ENCODE peak calls at places on chromosomes 4 and X, in five cellular contexts. One of them, this sample, is unnamed.

GRCh38 chr4:118811008-118811764 is 24.7 kb downstream of the SEC24D start:
- DNase-seq in psoas muscle: no peak
- DNase-seq in coronary artery: no peak
- DNase-seq in cardiac fibroblast: peak
- DNase-seq in IMR-90: peak
- DNase-seq in this sample: no peak

GRCh38 chr4:97917115-97917514 is 226.2 kb downstream of the STPG2 start:
- DNase-seq in cardiac fibroblast: no peak
- DNase-seq in coronary artery: no peak
- DNase-seq in IMR-90: no peak
- DNase-seq in psoas muscle: no peak
- DNase-seq in this sample: no peak

GRCh38 chr4:87081826-87082225 is 138.6 kb downstream of the KLHL8 start:
- DNase-seq in psoas muscle: no peak
- DNase-seq in cardiac fibroblast: peak
- DNase-seq in IMR-90: no peak
- DNase-seq in coronary artery: no peak
- DNase-seq in this sample: no peak

GRCh38 chr4:123731009-123731408 is 334.4 kb downstream of the SPRY1 start:
- DNase-seq in psoas muscle: no peak
- DNase-seq in IMR-90: no peak
- DNase-seq in cardiac fibroblast: no peak
- DNase-seq in coronary artery: no peak
- DNase-seq in this sample: no peak

GRCh38 chr4:88567591-88567990 is 24.7 kb upstream of the HERC3 start:
- DNase-seq in cardiac fibroblast: no peak
- DNase-seq in psoas muscle: no peak
- DNase-seq in IMR-90: no peak
- DNase-seq in coronary artery: no peak
- DNase-seq in this sample: no peak

GRCh38 chrX:13270360-13270759 is 49.5 kb downstream of the ATXN3L start:
- DNase-seq in cardiac fibroblast: peak
- DNase-seq in psoas muscle: no peak
- DNase-seq in coronary artery: no peak
- DNase-seq in IMR-90: no peak
- DNase-seq in this sample: no peak

GRCh38 chr4:20219526-20219925 is 32.2 kb upstream of the SLIT2 start:
- DNase-seq in psoas muscle: no peak
- DNase-seq in cardiac fibroblast: peak
- DNase-seq in IMR-90: no peak
- DNase-seq in coronary artery: no peak
- DNase-seq in this sample: no peak

GRCh38 chr4:140257461-140258305 is 103.7 kb upstream of the MAML3 start:
- DNase-seq in cardiac fibroblast: peak
- DNase-seq in psoas muscle: peak
- DNase-seq in coronary artery: no peak
- DNase-seq in IMR-90: peak
- DNase-seq in this sample: no peak

GRCh38 chrX:32877592-32877991 is 333.8 kb downstream of the DMD start:
- DNase-seq in cardiac fibroblast: peak
- DNase-seq in psoas muscle: no peak
- DNase-seq in IMR-90: peak
- DNase-seq in coronary artery: no peak
- DNase-seq in this sample: no peak

GRCh38 chr4:108384544-108384943 is 215.8 kb upstream of the LEF1 start:
- DNase-seq in psoas muscle: no peak
- DNase-seq in coronary artery: no peak
- DNase-seq in IMR-90: no peak
- DNase-seq in cardiac fibroblast: no peak
- DNase-seq in this sample: no peak

GRCh38 chr4:183770900-183771299 is 111.8 kb downstream of the TRAPPC11 start:
- DNase-seq in IMR-90: no peak
- DNase-seq in coronary artery: no peak
- DNase-seq in psoas muscle: no peak
- DNase-seq in cardiac fibroblast: no peak
- DNase-seq in this sample: no peak

GRCh38 chr4:71333960-71334951 is 4.6 kb upstream of the SLC4A4 start:
- DNase-seq in coronary artery: no peak
- DNase-seq in IMR-90: peak
- DNase-seq in cardiac fibroblast: peak
- DNase-seq in psoas muscle: no peak
- DNase-seq in this sample: no peak

GRCh38 chr4:177596035-177596434 is 153.8 kb upstream of the AGA start:
- DNase-seq in cardiac fibroblast: peak
- DNase-seq in psoas muscle: peak
- DNase-seq in coronary artery: no peak
- DNase-seq in IMR-90: peak
- DNase-seq in this sample: no peak

GRCh38 chrX:16633754-16634153 is 16.2 kb upstream of the S100G start:
- DNase-seq in cardiac fibroblast: peak
- DNase-seq in coronary artery: no peak
- DNase-seq in psoas muscle: no peak
- DNase-seq in IMR-90: peak
- DNase-seq in this sample: no peak

GRCh38 chrX:100413231-100413630 is 3.2 kb upstream of the PCDH19 start:
- DNase-seq in psoas muscle: no peak
- DNase-seq in cardiac fibroblast: peak
- DNase-seq in IMR-90: peak
- DNase-seq in coronary artery: no peak
- DNase-seq in this sample: no peak

GRCh38 chr4:164503874-164504273 is 250.1 kb upstream of the SMIM31 start:
- DNase-seq in IMR-90: no peak
- DNase-seq in coronary artery: no peak
- DNase-seq in psoas muscle: no peak
- DNase-seq in cardiac fibroblast: no peak
- DNase-seq in this sample: no peak

GRCh38 chr4:124277691-124278090 is 434.8 kb downstream of the ANKRD50 start:
- DNase-seq in coronary artery: no peak
- DNase-seq in psoas muscle: no peak
- DNase-seq in cardiac fibroblast: peak
- DNase-seq in IMR-90: no peak
- DNase-seq in this sample: no peak

GRCh38 chr4:3291411-3291968 is 1.3 kb upstream of the RGS12 start:
- DNase-seq in psoas muscle: peak
- DNase-seq in coronary artery: no peak
- DNase-seq in cardiac fibroblast: no peak
- DNase-seq in IMR-90: no peak
- DNase-seq in this sample: peak

GRCh38 chr4:22407361-22407760 is 108.5 kb downstream of the ADGRA3 start:
- DNase-seq in IMR-90: no peak
- DNase-seq in psoas muscle: no peak
- DNase-seq in coronary artery: no peak
- DNase-seq in cardiac fibroblast: no peak
- DNase-seq in this sample: no peak

GRCh38 chrX:31435592-31435991 is 363.8 kb upstream of the FTHL17 start:
- DNase-seq in cardiac fibroblast: peak
- DNase-seq in coronary artery: no peak
- DNase-seq in IMR-90: peak
- DNase-seq in psoas muscle: no peak
- DNase-seq in this sample: no peak

GRCh38 chr4:25991296-25991695 is 77.3 kb downstream of the SMIM20 start:
- DNase-seq in IMR-90: no peak
- DNase-seq in psoas muscle: no peak
- DNase-seq in cardiac fibroblast: no peak
- DNase-seq in coronary artery: no peak
- DNase-seq in this sample: no peak

DNA sequence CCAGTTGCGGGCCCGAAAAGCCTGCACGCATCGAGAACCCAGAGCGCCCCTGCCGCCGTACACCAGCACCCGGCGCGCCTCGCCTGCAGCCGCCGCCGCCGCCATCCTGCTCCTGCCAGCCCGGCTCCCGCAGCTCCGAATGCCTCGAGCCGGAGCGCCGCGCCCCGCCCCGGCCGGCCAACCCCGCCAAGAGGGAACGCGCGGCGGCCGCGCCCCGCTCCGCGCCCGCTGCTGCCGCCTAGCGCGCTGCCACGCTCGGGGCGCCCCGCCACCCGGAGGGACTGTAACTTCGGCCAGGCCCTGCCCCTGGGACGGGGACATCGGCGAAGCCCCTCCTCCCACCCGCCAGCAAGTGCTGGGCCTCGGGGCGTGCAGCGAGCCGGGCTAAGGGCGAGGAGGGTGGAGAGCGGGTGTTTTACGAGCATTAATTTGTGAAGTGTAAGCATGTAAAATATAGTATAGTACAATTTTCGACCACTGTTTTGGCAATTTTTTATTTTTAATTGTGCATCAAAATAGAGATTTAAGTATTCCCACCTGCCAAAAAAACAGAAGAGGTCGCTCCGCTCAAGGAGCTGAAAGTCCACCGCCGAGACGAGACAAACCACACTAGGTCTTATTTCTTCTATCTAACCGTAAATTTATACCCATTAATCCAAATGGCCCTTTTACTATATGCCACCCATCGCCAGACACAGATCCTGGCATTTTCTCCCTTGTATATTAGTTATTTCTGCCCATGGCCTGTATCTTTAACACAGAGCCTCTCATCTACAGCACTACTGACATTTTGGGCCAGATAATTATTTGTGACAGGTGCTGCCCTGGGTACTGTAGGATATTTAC is at the start of gene QDPR:
- DNase-seq in IMR-90: peak
- DNase-seq in coronary artery: peak
- DNase-seq in psoas muscle: peak
- DNase-seq in cardiac fibroblast: peak
- DNase-seq in this sample: peak
- TF ChIP-seq CTCF in IMR-90: peak
- TF ChIP-seq CTCF in coronary artery: peak
- TF ChIP-seq CTCF in psoas muscle: peak
- TF ChIP-seq CTCF in cardiac fibroblast: no peak
- TF ChIP-seq CTCF in this sample: peak

GRCh38 chrX:52363247-52363883 is 5.5 kb upstream of the XAGE2 start:
- DNase-seq in cardiac fibroblast: peak
- DNase-seq in IMR-90: peak
- DNase-seq in psoas muscle: no peak
- DNase-seq in coronary artery: no peak
- DNase-seq in this sample: no peak
- TF ChIP-seq CTCF in cardiac fibroblast: no peak
- TF ChIP-seq CTCF in IMR-90: no peak
- TF ChIP-seq CTCF in psoas muscle: no peak
- TF ChIP-seq CTCF in coronary artery: no peak
- TF ChIP-seq CTCF in this sample: no peak

GRCh38 chr4:66169341-66169740 is 499.1 kb upstream of the EPHA5 start:
- DNase-seq in psoas muscle: no peak
- DNase-seq in cardiac fibroblast: peak
- DNase-seq in IMR-90: no peak
- DNase-seq in coronary artery: no peak
- DNase-seq in this sample: no peak
- TF ChIP-seq CTCF in psoas muscle: no peak
- TF ChIP-seq CTCF in cardiac fibroblast: peak
- TF ChIP-seq CTCF in IMR-90: no peak
- TF ChIP-seq CTCF in coronary artery: no peak
- TF ChIP-seq CTCF in this sample: peak

GRCh38 chrX:141468940-141469339 is 115.6 kb downstream of the SPANXA1 start:
- DNase-seq in IMR-90: peak
- DNase-seq in coronary artery: no peak
- DNase-seq in cardiac fibroblast: peak
- DNase-seq in psoas muscle: no peak
- DNase-seq in this sample: no peak

GRCh38 chrX:141469469-141469868 is 115.1 kb downstream of the SPANXA1 start:
- DNase-seq in psoas muscle: no peak
- DNase-seq in cardiac fibroblast: peak
- DNase-seq in coronary artery: no peak
- DNase-seq in IMR-90: peak
- DNase-seq in this sample: no peak

DNA sequence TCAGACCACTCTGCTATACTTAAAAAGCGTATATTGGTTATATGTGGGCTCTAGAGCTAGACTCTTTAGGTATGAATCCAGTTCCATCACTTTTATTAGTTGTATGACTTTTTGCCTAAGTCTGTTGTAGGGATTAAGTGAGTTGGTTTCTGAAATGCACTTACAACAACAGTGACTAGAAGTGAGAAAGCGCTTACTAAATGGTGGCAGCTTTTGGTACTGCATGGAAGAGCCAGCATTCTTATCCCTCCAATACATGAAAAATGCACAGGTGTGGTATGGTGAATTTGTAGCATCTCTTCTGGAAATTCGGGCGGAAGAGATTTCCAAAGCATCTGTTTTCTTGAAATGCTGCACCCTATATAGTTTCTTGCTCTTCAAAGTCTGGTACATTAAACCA is 117.1 kb downstream of the SPANXA1 start:
- DNase-seq in coronary artery: no peak
- DNase-seq in psoas muscle: no peak
- DNase-seq in IMR-90: peak
- DNase-seq in cardiac fibroblast: no peak
- DNase-seq in this sample: no peak
- TF ChIP-seq CTCF in coronary artery: no peak
- TF ChIP-seq CTCF in psoas muscle: no peak
- TF ChIP-seq CTCF in IMR-90: no peak
- TF ChIP-seq CTCF in cardiac fibroblast: peak
- TF ChIP-seq CTCF in this sample: peak

GRCh38 chr4:111228396-111228795 is 605.5 kb upstream of the PITX2 start:
- DNase-seq in IMR-90: peak
- DNase-seq in coronary artery: no peak
- DNase-seq in psoas muscle: no peak
- DNase-seq in cardiac fibroblast: no peak
- DNase-seq in this sample: no peak

GRCh38 chr4:111231281-111231680 is 608.4 kb upstream of the PITX2 start:
- DNase-seq in IMR-90: no peak
- DNase-seq in coronary artery: no peak
- DNase-seq in psoas muscle: no peak
- DNase-seq in cardiac fibroblast: no peak
- DNase-seq in this sample: no peak

GRCh38 chr4:111228874-111229273 is 606.0 kb upstream of the PITX2 start:
- DNase-seq in psoas muscle: no peak
- DNase-seq in cardiac fibroblast: peak
- DNase-seq in IMR-90: peak
- DNase-seq in coronary artery: no peak
- DNase-seq in this sample: no peak

GRCh38 chr4:111234939-111235338 is 612.1 kb upstream of the PITX2 start:
- DNase-seq in psoas muscle: no peak
- DNase-seq in cardiac fibroblast: no peak
- DNase-seq in coronary artery: no peak
- DNase-seq in IMR-90: no peak
- DNase-seq in this sample: no peak

DNA sequence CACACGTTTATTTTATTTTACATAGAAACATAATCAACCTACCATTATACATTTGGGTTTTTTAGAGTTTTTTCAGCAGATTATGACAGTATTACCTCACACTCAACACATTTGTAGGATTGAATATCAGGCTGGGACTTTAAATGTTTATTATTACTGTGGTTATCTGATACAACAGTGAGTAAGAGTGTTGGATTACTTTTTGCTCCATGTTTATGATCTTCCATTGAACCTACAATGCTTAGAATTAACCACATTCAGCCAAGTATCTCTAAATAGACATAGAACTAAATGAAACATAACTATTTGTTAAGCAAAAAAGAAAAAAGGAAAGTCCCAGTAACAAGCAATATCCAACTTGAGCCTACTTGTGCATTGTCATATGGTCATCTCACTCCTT is 607.4 kb upstream of the PITX2 start:
- DNase-seq in cardiac fibroblast: no peak
- DNase-seq in coronary artery: no peak
- DNase-seq in IMR-90: peak
- DNase-seq in psoas muscle: no peak
- DNase-seq in this sample: no peak
- TF ChIP-seq CTCF in cardiac fibroblast: no peak
- TF ChIP-seq CTCF in coronary artery: no peak
- TF ChIP-seq CTCF in IMR-90: no peak
- TF ChIP-seq CTCF in psoas muscle: no peak
- TF ChIP-seq CTCF in this sample: no peak

This sample was measured in type B pancreatic cell.